ENCODE peak calls at places on chromosomes 16 and 17, in six cellular contexts. U, H, Y, E, B and N are unnamed samples.

GRCh38 chr17:17806035-17806434 is 30.8 kb downstream of the SREBF1 start:
- DNase-seq in H (no peak), B (no peak), E (no peak), U (no peak), Y (no peak), N (no peak)

GRCh38 chr17:5931611-5932010 is 138.6 kb upstream of the WSCD1 start:
- DNase-seq in U (no peak), B (no peak), Y (no peak), E (no peak), H (no peak), N (no peak)

GRCh38 chr16:66996324-66996982 is 8.1 kb downstream of the CES4A start:
- DNase-seq in H (peak), B (no peak), Y (no peak), U (peak), E (no peak), N (peak)

GRCh38 chr16:80375973-80376372 is 164.8 kb upstream of the DYNLRB2 start:
- DNase-seq in H (no peak), Y (no peak), B (no peak), U (no peak), E (no peak), N (no peak)

GRCh38 chr16:90044111-90044551 is 24.9 kb upstream of the DBNDD1 start:
- DNase-seq in H (no peak), Y (no peak), E (peak), U (no peak), B (peak), N (no peak)

GRCh38 chr16:89354325-89354724 is 136.0 kb downstream of the ANKRD11 start:
- DNase-seq in U (no peak), H (no peak), Y (no peak), E (no peak), B (no peak), N (no peak)

GRCh38 chr16:87585452-87586200 is 16.7 kb upstream of the JPH3 start:
- DNase-seq in H (no peak), U (no peak), B (no peak), E (no peak), Y (no peak), N (no peak)

GRCh38 chr16:88701541-88702363 is 4.5 kb downstream of the RNF166 start:
- DNase-seq in H (no peak), Y (no peak), B (no peak), E (no peak), U (no peak), N (no peak)

GRCh38 chr16:4179020-4179419 is 62.8 kb upstream of the ADCY9 start:
- DNase-seq in E (no peak), B (no peak), U (no peak), H (no peak), Y (no peak), N (peak)

GRCh38 chr17:69761011-69761410 is 314.0 kb upstream of the KCNJ16 start:
- DNase-seq in Y (no peak), H (no peak), U (no peak), B (no peak), E (no peak), N (no peak)

DNA sequence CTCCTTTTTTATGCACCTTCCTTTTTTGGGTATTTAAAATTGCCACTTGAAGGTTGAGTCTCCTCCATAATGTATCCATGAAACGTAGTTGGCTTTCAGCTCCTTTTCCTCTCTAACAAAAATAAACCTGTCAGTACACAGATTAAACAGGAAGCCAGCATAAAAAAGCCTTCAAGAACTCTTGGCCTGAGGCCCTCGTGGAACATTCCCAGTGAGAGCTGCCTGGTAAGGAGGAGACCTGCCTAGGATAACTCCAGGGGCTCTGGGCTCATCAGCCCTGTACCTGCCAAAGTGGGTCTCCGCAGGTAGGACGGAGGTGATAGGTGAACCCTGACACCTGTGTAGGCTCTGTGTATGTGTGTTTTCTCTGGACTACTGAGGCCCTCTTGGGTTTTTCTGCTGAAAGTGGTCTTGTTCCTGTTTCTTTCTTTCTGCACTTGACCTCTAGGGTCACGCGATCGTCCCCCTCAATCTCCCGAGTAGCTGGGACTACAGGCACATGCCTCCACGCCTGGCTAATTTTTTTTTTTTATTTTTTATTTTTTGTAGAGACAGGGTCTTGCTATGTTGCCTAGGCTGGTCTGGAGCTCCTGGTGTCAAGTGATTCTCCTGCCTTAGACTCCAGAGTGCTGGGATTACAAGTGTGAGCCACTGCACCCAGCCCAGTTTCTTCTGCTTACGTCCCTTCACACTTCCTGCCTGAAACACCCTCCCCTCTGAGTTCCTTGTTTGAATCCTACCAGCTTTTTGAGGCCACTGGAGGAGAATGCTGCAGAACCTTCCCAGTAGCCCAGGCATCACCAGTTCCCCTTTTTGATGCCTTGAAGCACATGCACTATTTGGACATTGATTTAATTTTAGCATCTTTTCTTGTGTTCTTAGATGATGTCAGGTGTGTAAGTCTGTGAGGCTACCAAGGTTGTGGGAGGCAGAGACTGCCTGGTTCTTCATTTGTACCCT is 9.8 kb downstream of the PGS1 start:
- DNase-seq in B (no peak), E (no peak), Y (no peak), U (no peak), H (no peak), N (no peak)
- H3K4me3 ChIP-seq in B (no peak), E (no peak), Y (no peak), U (no peak), H (no peak), N (no peak)

GRCh38 chr16:1602285-1602684 is 9.6 kb downstream of the IFT140 start:
- DNase-seq in H (no peak), E (no peak), Y (no peak), B (no peak), U (no peak), N (no peak)
- H3K27ac ChIP-seq in H (no peak), E (no peak), Y (no peak), B (no peak), U (no peak), N (no peak)

GRCh38 chr17:39077874-39078273 is 73.6 kb downstream of the PLXDC1 start:
- DNase-seq in U (no peak), Y (no peak), B (no peak), H (no peak), E (no peak), N (no peak)
- TF ChIP-seq CTCF in U (no peak), Y (peak), B (peak), H (no peak), E (no peak), N (no peak)

GRCh38 chr16:29673501-29673900 is 5.5 kb upstream of the QPRT start:
- DNase-seq in Y (no peak), E (no peak), U (no peak), H (no peak), B (no peak), N (no peak)
- H3K4me3 ChIP-seq in Y (no peak), E (no peak), U (no peak), H (no peak), B (no peak), N (no peak)

GRCh38 chr16:22193134-22193411 is 13.0 kb upstream of the EEF2K start:
- DNase-seq in E (no peak), U (no peak), B (no peak), H (no peak), Y (no peak), N (no peak)

GRCh38 chr16:22195695-22196558 is 10.2 kb upstream of the EEF2K start:
- DNase-seq in H (peak), E (no peak), B (peak), U (peak), Y (peak), N (peak)

GRCh38 chr16:22195445-22195694 is 10.7 kb upstream of the EEF2K start:
- DNase-seq in U (no peak), H (no peak), Y (no peak), E (no peak), B (no peak), N (no peak)

GRCh38 chr16:22192261-22193133 is 13.6 kb upstream of the EEF2K start:
- DNase-seq in B (peak), E (no peak), Y (no peak), U (peak), H (peak), N (peak)

DNA sequence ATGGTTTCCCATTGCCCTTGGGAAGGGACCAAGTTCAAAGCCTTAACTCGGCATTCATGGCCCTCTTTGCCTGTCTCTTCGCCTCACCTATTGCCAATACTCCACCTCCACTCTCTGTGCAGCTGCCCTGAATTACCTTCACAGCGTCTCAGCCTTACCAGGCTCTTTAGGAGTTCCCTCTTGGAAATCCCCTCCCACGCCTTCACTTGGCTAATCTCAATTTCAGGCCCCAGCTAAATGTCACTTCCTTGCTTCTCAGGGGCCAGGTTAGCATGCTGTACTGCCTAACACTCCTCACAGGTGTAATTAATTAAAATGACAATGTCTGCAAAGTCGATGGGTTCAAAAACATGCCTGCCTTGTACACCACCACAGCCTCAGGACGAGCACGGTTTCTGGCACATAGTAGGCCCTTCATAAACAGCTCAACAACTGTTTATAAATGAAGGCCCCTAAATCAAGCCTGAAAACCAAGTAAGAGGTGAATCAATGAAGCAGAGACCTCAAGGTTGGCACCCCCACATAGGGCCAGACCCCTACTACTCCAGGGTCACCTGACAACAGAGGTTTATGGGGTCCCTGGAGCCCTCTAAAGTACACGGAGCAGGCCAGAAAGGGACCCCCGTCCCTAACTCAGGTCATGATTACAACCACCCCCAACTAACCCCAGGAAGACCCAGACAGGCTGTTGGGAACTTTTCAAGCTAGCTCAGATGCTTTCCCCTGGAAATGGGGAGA is 11.2 kb upstream of the EEF2K start:
- DNase-seq in E (no peak), Y (no peak), U (no peak), H (no peak), B (no peak), N (no peak)
- H3K27ac ChIP-seq in E (no peak), Y (no peak), U (peak), H (peak), B (peak), N (peak)